ENCODE peak calls at places on chromosome 5, in six cellular contexts. Z, O, F, J, Y and U are unnamed samples.

GRCh38 chr5:94692610-94693009 is 74.1 kb downstream of the SLF1 start:
- DNase-seq in Y (no peak), F (no peak), Z (no peak), J (no peak), O (no peak), U (no peak)

GRCh38 chr5:138874771-138875628 is at the start of gene LRRTM2:
- DNase-seq in Y (no peak), O (no peak), Z (no peak), F (no peak), J (no peak), U (no peak)

GRCh38 chr5:55226027-55226933 is 835 bp downstream of the MCIDAS start:
- DNase-seq in Z (peak; percentile 83), J (peak; percentile 70), O (peak; percentile 92), F (no peak), Y (peak; percentile 63), U (peak; percentile 71)

GRCh38 chr5:93599427-93600146 is 16.6 kb downstream of the NR2F1 start:
- DNase-seq in Y (no peak), O (no peak), Z (no peak), F (no peak), J (no peak), U (no peak)

GRCh38 chr5:180689071-180689694 is 39.8 kb upstream of the FLT4 start:
- DNase-seq in Z (no peak), Y (no peak), F (no peak), O (no peak), J (no peak), U (no peak)

GRCh38 chr5:79689541-79690466 is at the start of gene CMYA5:
- DNase-seq in O (peak; percentile 80), Y (peak; percentile 28), Z (no peak), J (peak; percentile 11), F (peak; percentile 85), U (no peak)

GRCh38 chr5:17156463-17156862 is 61.0 kb upstream of the BASP1 start:
- DNase-seq in J (no peak), F (no peak), O (no peak), Z (no peak), Y (no peak), U (no peak)

GRCh38 chr5:72559866-72560766 is 52.9 kb upstream of the ZNF366 start:
- DNase-seq in J (no peak), F (no peak), Y (no peak), O (no peak), Z (no peak), U (no peak)

GRCh38 chr5:148730955-148731898 is 76.9 kb upstream of the HTR4 start:
- DNase-seq in Z (peak; percentile 70), Y (peak; percentile 77), J (peak; percentile 79), O (peak; percentile 54), F (no peak), U (peak; percentile 10)

GRCh38 chr5:31983851-31984250 is 190.3 kb downstream of the GOLPH3 start:
- DNase-seq in Y (no peak), O (no peak), J (no peak), Z (no peak), F (no peak), U (no peak)

GRCh38 chr5:83473344-83474169 is 2.0 kb downstream of the VCAN start:
- DNase-seq in J (peak; percentile 70), F (peak; percentile 66), Z (peak; percentile 64), Y (peak; percentile 56), O (peak; percentile 96), U (peak; percentile 65)

DNA sequence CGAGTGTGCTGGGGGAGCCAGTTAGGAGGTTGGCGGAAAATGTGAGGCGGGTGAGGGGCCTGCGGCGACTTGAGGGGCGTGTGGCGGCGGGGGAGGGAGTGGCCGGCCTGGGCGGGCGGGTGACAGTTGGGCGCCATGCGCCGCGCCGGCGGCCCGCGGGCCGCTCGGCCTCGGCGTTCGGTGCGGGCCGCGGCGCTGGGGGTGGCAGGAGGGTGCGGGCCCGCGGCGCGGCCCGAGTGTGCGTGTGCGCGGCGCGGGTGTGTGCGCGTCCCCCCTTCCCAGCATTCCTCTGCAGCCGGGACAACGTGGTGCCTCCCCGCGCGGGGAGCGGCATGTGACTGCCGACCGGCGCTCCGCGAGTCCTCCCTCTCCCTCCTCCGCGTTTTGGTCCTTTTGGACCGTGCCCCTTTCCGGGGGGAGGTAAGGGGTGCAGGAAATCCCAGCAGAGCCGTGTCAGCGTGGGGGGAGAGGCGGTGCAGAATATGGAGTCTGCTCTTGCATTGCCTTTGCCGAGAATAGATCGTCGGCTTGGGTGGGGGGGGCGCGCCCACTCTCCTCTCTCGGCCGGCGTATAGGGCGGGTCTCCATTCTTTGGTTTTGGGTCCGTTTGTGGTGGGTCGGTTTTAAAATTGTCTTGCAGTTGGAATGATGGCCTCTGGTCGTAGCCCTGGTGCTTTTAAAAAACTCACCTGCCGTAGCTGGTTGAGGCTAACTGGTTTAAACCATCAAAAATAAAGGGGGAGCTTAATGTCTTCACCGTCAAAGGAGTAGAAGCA is 1.9 kb downstream of the LARP1 start:
- DNase-seq in Z (peak; percentile 54), J (peak; percentile 53), Y (peak; percentile 48), O (no peak), F (no peak), U (no peak)
- TF ChIP-seq POLR2A in Z (no peak), J (no peak), Y (no peak), O (peak; percentile 58), F (no peak), U (peak; percentile 50)

DNA sequence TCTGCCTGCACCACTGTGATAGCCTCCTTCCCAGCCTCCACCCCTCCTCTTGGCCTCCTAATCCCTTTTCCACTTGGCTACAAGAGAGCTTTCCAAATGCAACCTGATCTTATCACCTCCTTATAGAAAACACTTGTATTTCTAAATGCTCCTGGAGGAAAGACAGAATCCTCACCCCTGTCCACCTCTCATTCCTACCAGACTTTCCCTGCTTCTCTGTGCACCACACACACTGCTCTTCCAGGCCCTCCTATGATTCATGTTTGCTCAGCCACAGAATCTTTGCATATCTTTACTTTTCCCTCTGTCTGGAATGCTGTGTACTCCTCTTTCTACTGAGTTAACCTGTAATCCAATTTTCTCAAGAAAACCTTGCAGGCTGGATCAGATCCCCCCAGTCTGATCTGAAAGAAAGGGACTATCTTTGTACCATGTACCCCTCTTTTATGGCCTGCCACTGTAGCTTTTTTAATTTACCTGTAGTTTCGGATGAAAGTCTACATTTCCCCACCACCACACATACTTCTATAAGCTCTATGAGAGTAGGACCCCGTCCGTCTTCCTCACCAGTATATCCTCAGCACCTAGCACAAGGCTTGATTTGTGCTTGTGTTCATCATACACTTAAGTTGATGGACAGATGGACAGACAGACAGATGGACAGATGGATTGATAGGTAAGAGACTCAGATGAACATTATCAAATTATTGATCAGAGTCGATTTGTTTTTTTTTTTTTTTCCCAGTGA is 95.3 kb downstream of the GALNT10 start:
- DNase-seq in J (no peak), Y (no peak), O (no peak), F (no peak), Z (no peak), U (no peak)
- TF ChIP-seq POLR2AphosphoS5 in J (no peak), Y (no peak), O (no peak), F (no peak), Z (no peak), U (no peak)

DNA sequence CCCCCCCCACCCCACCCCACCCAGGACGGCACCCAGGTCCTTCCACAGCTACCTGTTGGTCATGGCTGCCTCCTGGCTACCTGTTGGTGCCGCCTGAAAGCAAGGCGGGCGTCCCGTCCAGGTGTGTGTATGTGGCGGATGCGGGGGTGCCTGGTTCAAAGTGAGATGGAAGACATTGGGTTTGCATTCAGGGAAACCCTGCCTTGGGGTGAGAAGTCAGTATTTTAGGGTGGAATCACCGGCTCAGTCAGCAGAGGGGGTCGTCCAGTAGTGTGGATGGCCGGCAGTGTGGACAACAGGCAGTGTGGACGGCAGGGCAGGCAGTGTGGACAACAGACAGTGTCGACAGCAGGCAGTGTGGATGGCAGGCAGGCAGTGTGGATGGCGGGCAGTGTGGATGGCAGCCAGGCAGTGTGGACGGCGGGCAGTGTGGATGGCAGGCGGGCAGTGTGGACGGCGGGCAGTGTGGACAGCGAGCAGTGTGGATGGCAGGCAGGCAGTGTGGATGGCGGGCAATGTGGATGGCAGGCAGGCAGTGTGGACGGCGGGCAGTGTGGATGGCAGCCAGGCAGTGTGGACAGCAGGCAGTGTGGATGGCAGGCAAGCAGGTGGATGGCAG is 28.0 kb downstream of the NKD2 start:
- DNase-seq in Y (no peak), J (no peak), O (no peak), F (no peak), Z (no peak), U (no peak)
- TF ChIP-seq POLR2A in Y (no peak), J (no peak), O (no peak), F (no peak), Z (no peak), U (no peak)

GRCh38 chr5:151238303-151238741 is 14.4 kb upstream of the CCDC69 start:
- DNase-seq in Y (no peak), F (no peak), Z (no peak), O (peak; percentile 60), J (peak; percentile 39), U (no peak)
- TF ChIP-seq POLR2AphosphoS5 in Y (no peak), F (no peak), Z (no peak), O (no peak), J (no peak), U (no peak)

GRCh38 chr5:172768573-172769323 is 2.2 kb downstream of the DUSP1 start:
- DNase-seq in Y (peak; percentile 52), F (no peak), J (peak; percentile 44), O (no peak), Z (no peak), U (no peak)

GRCh38 chr5:172770374-172770674 is 671 bp downstream of the DUSP1 start:
- DNase-seq in Y (no peak), F (no peak), J (no peak), Z (no peak), O (peak; percentile 54), U (peak; percentile 51)

GRCh38 chr5:172769324-172769597 is 1.7 kb downstream of the DUSP1 start:
- DNase-seq in F (no peak), Y (no peak), O (no peak), J (no peak), Z (no peak), U (no peak)

GRCh38 chr5:172770675-172771438 is at the start of gene DUSP1:
- DNase-seq in Y (peak; percentile 100), Z (peak; percentile 98), F (peak; percentile 99), J (peak; percentile 99), O (peak; percentile 96), U (peak; percentile 95)

GRCh38 chr5:172769598-172770373 is 1.2 kb downstream of the DUSP1 start:
- DNase-seq in O (no peak), Y (no peak), Z (no peak), J (peak; percentile 46), F (no peak), U (no peak)
- TF ChIP-seq POLR2A in O (no peak), Y (no peak), Z (no peak), J (peak; percentile 48), F (peak; percentile 81), U (no peak)

GRCh38 chr5:88732181-88732633 is 150.8 kb downstream of the MEF2C start:
- DNase-seq in Z (no peak), F (no peak), O (no peak), Y (no peak), J (peak; percentile 43), U (no peak)
- TF ChIP-seq POLR2AphosphoS5 in Z (no peak), F (no peak), O (no peak), Y (no peak), J (no peak), U (no peak)

GRCh38 chr5:178298283-178298807 is 65.7 kb upstream of the PHYKPL start:
- DNase-seq in Y (no peak), Z (no peak), O (no peak), J (no peak), F (no peak), U (no peak)
- TF ChIP-seq POLR2A in Y (no peak), Z (no peak), O (no peak), J (no peak), F (no peak), U (no peak)